ENCODE peak calls at places on chromosomes 5 and 9, in seven cellular contexts. D is BJ, T is foreskin fibroblast, H is H7, K is psoas muscle, A is Peyer's patch, M is retinal pigment epithelial cell. Z is an unnamed sample.

GRCh38 chr9:93122721-93123221 is 11.3 kb downstream of the NINJ1 start:
- DNase-seq in D (no peak), T (no peak), H (peak), K (peak), A (peak), M (no peak), Z (no peak)

GRCh38 chr9:112379177-112380101 is 469 bp upstream of the HSDL2 start:
- DNase-seq in D (peak), T (peak), H (peak), K (peak), A (peak), M (peak), Z (peak)

GRCh38 chr9:131500377-131500776 is 2.3 kb upstream of the POMT1 start:
- DNase-seq in D (no peak), T (no peak), H (no peak), K (no peak), A (peak), M (no peak), Z (peak)

GRCh38 chr5:169201597-169201996 is 99.3 kb downstream of the SLIT3 start:
- DNase-seq in D (no peak), T (no peak), H (no peak), K (no peak), A (no peak), M (no peak), Z (no peak)

GRCh38 chr5:17398439-17398838 is 99.6 kb upstream of the TAF11L2 start:
- DNase-seq in D (peak), T (peak), H (no peak), K (no peak), A (no peak), M (peak), Z (no peak)

GRCh38 chr5:116734717-116735072 is 160.1 kb upstream of the SEMA6A start:
- DNase-seq in D (no peak), T (no peak), H (no peak), K (no peak), A (no peak), M (no peak), Z (no peak)

GRCh38 chr5:94043311-94043710 is 301.9 kb upstream of the POU5F2 start:
- DNase-seq in D (no peak), T (no peak), H (no peak), K (no peak), A (no peak), M (no peak), Z (no peak)

GRCh38 chr5:121748690-121749089 is 103.0 kb upstream of the FTMT start:
- DNase-seq in D (no peak), T (no peak), H (no peak), K (no peak), A (no peak), M (no peak), Z (no peak)

GRCh38 chr5:145062280-145062679 is 772.9 kb downstream of the PRELID2 start:
- DNase-seq in D (peak), T (no peak), H (no peak), K (no peak), A (no peak), M (no peak), Z (no peak)

GRCh38 chr5:131186561-131187256 is 16.0 kb downstream of the LYRM7 start:
- DNase-seq in D (no peak), T (no peak), H (no peak), K (no peak), A (no peak), M (no peak), Z (no peak)

DNA sequence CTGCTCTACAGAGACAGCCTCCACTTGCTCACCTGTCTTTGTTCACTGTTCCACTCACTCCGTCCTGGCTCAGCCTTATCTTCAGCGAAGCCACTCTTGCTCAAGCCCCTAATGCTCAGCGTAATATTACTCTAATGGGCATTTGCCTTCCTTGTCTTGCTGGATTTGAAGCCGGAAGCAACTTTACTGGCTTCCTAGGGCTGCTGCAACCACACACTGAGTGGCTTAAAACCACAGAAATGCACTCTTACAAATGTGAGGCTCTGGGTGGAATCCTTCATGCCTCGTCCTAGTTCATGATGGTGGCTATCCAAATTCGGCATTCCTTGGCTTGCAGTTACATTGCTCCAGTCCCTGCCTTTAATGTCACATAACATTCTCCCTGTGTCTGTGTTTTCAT is 85.5 kb upstream of the MARCHF11 start:
- DNase-seq in D (no peak), T (no peak), H (no peak), K (no peak), A (no peak), M (no peak), Z (no peak)
- H3K4me3 ChIP-seq in D (no peak), T (no peak), H (no peak), K (no peak), A (no peak), M (no peak), Z (no peak)

GRCh38 chr9:135736265-135736978 is 34.4 kb downstream of the KCNT1 start:
- DNase-seq in D (no peak), T (no peak), H (peak), K (no peak), A (no peak), M (no peak), Z (no peak)
- H3K4me3 ChIP-seq in D (no peak), T (no peak), H (no peak), K (no peak), A (no peak), M (no peak), Z (no peak)

GRCh38 chr9:5512658-5513452 is 2.5 kb downstream of the PDCD1LG2 start:
- DNase-seq in D (no peak), T (no peak), H (no peak), K (no peak), A (no peak), M (no peak), Z (no peak)
- H3K4me3 ChIP-seq in D (no peak), T (no peak), H (no peak), K (no peak), A (no peak), M (no peak), Z (no peak)

GRCh38 chr5:90563161-90563560 is 4.6 kb downstream of the ADGRV1 start:
- DNase-seq in D (no peak), T (no peak), H (no peak), K (no peak), A (no peak), M (no peak), Z (no peak)
- H3K4me3 ChIP-seq in D (no peak), T (no peak), H (no peak), K (no peak), A (no peak), M (no peak), Z (no peak)

GRCh38 chr5:133049726-133050048 is 2.1 kb upstream of the HSPA4 start:
- DNase-seq in D (no peak), T (no peak), H (no peak), K (no peak), A (no peak), M (no peak), Z (no peak)
- H3K4me3 ChIP-seq in D (no peak), T (no peak), H (no peak), K (peak), A (no peak), M (no peak), Z (no peak)

GRCh38 chr5:71693828-71694427 is 25.1 kb upstream of the CARTPT start:
- DNase-seq in D (no peak), T (no peak), H (peak), K (no peak), A (peak), M (no peak), Z (no peak)
- H3K4me3 ChIP-seq in D (no peak), T (no peak), H (no peak), K (no peak), A (no peak), M (no peak), Z (no peak)

GRCh38 chr5:126918624-126918957 is 111.8 kb downstream of the MARCHF3 start:
- DNase-seq in D (no peak), T (no peak), H (no peak), K (no peak), A (no peak), M (no peak), Z (no peak)
- H3K4me3 ChIP-seq in D (no peak), T (no peak), H (no peak), K (no peak), A (no peak), M (no peak), Z (no peak)

GRCh38 chr5:181108578-181109165 is 22.3 kb downstream of the OR2V1 start:
- DNase-seq in D (no peak), T (no peak), H (no peak), K (no peak), A (peak), M (no peak), Z (no peak)

GRCh38 chr5:181111010-181111409 is 20.0 kb downstream of the OR2V1 start:
- DNase-seq in D (no peak), T (no peak), H (peak), K (no peak), A (no peak), M (no peak), Z (no peak)

GRCh38 chr5:181109489-181110013 is 21.4 kb downstream of the OR2V1 start:
- DNase-seq in D (no peak), T (no peak), H (peak), K (no peak), A (peak), M (no peak), Z (no peak)

DNA sequence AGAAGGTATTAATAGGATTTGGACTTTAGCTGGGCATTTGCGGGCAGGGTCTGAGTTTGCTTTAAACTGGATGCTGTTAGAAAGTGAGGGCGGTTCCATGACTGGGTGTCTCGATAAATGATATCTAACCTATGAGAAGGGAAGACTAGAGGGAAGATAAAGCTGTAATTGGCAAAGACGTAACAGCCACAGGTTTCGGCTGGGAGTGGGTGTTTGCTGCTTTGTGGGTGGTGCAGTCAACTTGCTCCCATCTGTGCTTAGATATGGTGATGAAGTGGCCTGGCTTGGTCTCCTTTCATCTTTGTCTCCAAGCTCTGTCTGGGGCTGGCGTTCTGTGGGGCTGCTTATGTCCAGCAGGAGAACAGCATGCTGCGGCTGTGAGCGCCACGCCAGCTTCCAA is 23.3 kb downstream of the OR2V1 start:
- DNase-seq in D (no peak), T (no peak), H (no peak), K (no peak), A (peak), M (no peak), Z (no peak)
- H3K4me3 ChIP-seq in D (no peak), T (no peak), H (no peak), K (no peak), A (no peak), M (no peak), Z (no peak)

DNA sequence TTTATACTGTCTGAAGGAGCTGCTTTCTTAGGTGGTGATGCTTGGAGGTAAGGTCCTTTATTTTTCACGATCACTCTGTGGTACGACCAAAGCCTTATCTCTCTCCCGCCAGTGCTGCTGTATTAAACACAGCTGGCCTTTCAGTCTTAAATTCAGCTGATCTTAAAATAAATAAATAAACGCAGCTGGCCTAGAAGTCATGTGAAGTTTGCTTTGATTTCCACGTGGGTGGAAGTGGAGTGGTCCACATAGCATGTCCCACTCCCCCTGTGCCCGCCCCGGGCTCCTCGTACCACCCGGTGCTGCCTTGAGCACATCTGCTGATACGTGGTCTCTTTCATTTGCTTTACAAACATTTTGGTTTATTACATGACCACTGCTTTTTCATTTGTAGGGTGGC is 260.4 kb downstream of the FANCC start:
- DNase-seq in D (no peak), T (no peak), H (no peak), K (no peak), A (no peak), M (no peak), Z (no peak)
- H3K4me3 ChIP-seq in D (peak), T (no peak), H (no peak), K (peak), A (peak), M (no peak), Z (no peak)

DNA sequence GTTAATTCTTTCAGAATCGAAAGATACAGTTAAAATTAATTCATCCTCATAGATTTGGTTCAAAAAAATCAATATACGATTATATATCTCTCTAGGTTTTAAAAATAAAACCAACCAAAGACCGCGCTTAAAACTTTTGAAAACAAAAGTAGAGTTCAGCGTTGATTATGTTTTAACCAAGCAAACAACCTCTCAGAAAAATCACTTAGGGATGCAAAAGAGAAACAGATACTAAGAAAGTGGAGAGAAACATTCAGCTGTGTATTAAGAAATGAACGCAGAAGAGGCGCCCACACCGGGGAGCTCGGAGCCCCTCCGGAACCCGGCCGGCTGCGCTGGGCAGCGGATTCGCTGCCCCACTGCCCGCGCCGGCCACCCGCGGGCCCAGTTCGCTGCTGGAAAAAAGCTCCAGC is 1.4 kb downstream of the PITX1 start:
- DNase-seq in D (no peak), T (no peak), H (no peak), K (no peak), A (no peak), M (no peak), Z (no peak)
- H3K4me3 ChIP-seq in D (peak), T (peak), H (peak), K (peak), A (peak), M (no peak), Z (no peak)